ENCODE peak calls at places on chromosomes 12 and 14, in eight cellular contexts. G is K562, U is adrenal gland, E is sigmoid colon, Q is PC-9, O is mammary epithelial cell, W is ovary, I is endothelial cell of umbilical vein. J is an unnamed sample. For H3K4me1, the result is how much of the 10 kb centered on the place peaks cover.

GRCh38 chr12:49533331-49533730 is 5.5 kb upstream of the KCNH3 start:
- DNase-seq in W (no peak), Q (no peak), G (no peak), U (no peak), I (no peak), E (peak), O (no peak), J (no peak)

GRCh38 chr14:105889666-105890473 is 363.5 kb downstream of the TMEM121 start:
- DNase-seq in E (peak), Q (no peak), O (no peak), I (no peak), U (no peak), G (peak), W (peak), J (no peak)

GRCh38 chr12:55659486-55660385 is 23.0 kb downstream of the OR10P1 start:
- DNase-seq in G (no peak), O (no peak), W (peak), I (peak), U (peak), Q (peak), E (peak), J (peak)

GRCh38 chr12:31023271-31023724 is 50.4 kb upstream of the DDX11 start:
- DNase-seq in O (no peak), U (no peak), Q (no peak), I (no peak), G (no peak), W (no peak), E (peak), J (no peak)

GRCh38 chr12:95607642-95608041 is 56.4 kb upstream of the USP44 start:
- DNase-seq in E (no peak), O (no peak), Q (no peak), W (no peak), U (no peak), G (no peak), I (peak), J (no peak)

GRCh38 chr12:131114942-131115584 is 161.4 kb downstream of the ADGRD1 start:
- DNase-seq in U (no peak), E (peak), I (no peak), Q (no peak), W (no peak), G (no peak), O (no peak), J (no peak)

GRCh38 chr14:22218729-22219128 is 370.3 kb downstream of the DAD1 start:
- DNase-seq in G (no peak), I (no peak), O (no peak), W (no peak), E (no peak), Q (no peak), U (no peak), J (no peak)

GRCh38 chr12:10847701-10848100 is 1.6 kb downstream of the PRR4 start:
- DNase-seq in O (no peak), W (no peak), Q (no peak), I (no peak), E (no peak), G (no peak), U (no peak), J (no peak)

GRCh38 chr12:42568952-42569916 is 20.3 kb downstream of the PRICKLE1 start:
- DNase-seq in G (no peak), E (no peak), I (peak), W (no peak), U (no peak), Q (no peak), O (peak), J (peak)

GRCh38 chr12:22287776-22288621 is 46.5 kb downstream of the ST8SIA1 start:
- DNase-seq in W (no peak), U (no peak), E (no peak), G (no peak), O (peak), I (peak), Q (no peak), J (no peak)

GRCh38 chr12:109714141-109714912 is 702 bp downstream of the FAM222A start:
- DNase-seq in U (peak), Q (peak), E (peak), W (peak), G (peak), I (peak), O (peak), J (peak)
- TF ChIP-seq CTCF in U (peak), Q (peak), E (no peak), W (peak), G (peak), I (peak), O (no peak), J (no peak)

DNA sequence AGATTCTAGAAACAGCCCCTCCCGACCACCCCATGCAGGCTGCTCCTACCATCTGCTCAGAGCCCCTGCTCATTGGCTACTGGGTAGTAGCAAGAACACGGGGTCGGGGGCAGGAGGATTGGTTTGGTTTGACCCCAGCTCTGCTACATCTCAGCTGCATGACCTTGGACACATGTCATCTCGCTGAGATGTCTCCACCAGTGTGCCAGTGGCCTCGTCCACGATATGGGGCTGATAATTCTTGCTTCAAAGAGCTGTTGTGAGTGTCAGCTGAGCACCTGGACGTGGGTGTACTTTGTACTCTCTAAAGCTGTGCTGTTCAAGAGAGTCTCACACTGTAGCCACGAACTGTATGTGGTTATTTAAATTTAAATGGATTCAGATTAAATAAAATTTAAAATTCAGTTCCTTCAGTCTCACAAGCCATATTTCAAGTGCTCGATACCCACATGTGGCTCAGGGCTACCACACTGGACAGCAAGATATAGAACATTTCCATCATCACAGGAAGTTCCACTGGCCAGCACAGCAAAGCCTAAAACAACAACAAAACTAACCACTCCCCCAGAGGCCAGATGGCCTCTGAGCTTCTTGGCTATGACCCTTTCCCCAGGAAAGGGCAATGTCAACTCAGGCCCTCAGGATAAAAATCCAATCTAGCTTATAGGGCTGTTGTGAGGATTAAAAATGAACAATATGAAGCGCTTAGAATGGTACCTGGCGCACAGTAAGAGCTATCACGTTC is 18.6 kb downstream of the LTBP2 start:
- DNase-seq in G (no peak), O (no peak), I (peak), E (no peak), W (no peak), U (no peak), Q (no peak), J (no peak)
- H3K4me1 ChIP-seq in G (under half), O (under half), I (under half), E (under half), W (half or more), U (under half), Q (under half), J (under half)

DNA sequence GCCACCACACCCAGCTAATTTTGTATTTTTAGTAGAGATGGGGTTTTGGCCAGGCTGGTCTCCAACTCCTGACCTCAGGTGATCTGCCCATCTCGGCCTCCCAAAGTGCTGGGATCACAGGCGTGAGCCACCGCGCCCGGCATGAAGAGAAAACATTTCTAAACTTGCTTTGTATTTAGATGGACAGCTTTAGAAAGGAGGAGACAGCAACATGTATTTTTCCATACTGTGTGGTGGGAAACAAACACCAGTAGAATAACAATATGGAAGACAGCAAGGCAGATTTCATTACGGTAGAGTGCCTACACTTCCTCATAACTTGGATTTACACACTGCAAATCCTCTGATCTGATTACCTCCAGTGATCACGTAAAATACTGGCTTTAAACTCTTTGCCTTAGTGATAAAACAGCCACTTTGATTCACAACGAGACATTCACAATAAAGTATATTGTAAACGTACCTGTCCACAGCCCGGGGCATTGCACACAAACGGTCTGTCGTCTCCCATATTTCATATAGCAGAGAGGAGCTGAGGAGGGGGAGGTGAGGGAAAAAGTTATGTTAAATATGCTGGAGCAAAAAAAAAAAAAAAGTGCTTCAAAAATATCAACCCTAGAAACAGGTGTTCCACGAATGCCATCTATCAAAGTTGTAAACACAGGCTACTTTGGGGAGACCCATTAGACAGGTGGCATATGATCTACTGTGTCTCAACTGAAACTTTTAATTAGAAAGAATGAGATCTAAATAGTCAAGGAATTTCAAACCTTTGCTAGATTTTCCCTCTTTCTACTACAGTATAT is 25.5 kb downstream of the ATF7 start:
- DNase-seq in I (no peak), Q (no peak), E (no peak), G (no peak), O (no peak), W (no peak), U (no peak), J (no peak)
- H3K27ac ChIP-seq in I (no peak), Q (no peak), E (peak), G (no peak), O (no peak), W (peak), U (no peak), J (no peak)

GRCh38 chr14:93736378-93737014 is 51.8 kb downstream of the PRIMA1 start:
- DNase-seq in U (no peak), G (peak), W (no peak), O (no peak), Q (no peak), I (no peak), E (no peak), J (peak)
- TF ChIP-seq CTCF in U (no peak), G (no peak), W (no peak), O (no peak), Q (peak), I (no peak), E (no peak), J (no peak)

DNA sequence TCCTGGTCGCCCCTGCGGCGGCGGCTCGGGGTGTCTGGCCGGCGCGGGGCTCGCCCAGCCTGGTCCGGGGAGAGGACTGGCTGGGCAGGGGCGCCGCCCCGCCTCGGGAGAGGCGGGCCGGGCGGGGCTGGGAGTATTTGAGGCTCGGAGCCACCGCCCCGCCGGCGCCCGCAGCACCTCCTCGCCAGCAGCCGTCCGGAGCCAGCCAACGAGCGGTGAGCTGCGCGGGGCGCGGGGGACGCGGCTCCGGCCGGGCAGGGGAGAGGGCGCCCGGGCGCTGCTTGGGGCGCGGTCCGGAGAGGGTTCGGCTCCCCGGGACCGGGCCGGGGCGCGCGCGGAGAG is at the start of gene LGALS3:
- DNase-seq in E (peak), W (peak), Q (peak), U (peak), O (peak), I (peak), G (peak), J (peak)
- H3K4me1 ChIP-seq in E (under half), W (under half), Q (half or more), U (under half), O (under half), I (under half), G (under half), J (under half)

GRCh38 chr12:29782821-29783772 is 645 bp downstream of the TMTC1 start:
- DNase-seq in E (peak), I (peak), G (no peak), U (peak), O (peak), W (peak), Q (no peak), J (peak)

GRCh38 chr12:29780084-29780483 is 3.7 kb downstream of the TMTC1 start:
- DNase-seq in O (no peak), I (no peak), U (no peak), W (no peak), G (no peak), E (no peak), Q (no peak), J (no peak)

GRCh38 chr12:29781176-29781575 is 2.6 kb downstream of the TMTC1 start:
- DNase-seq in U (no peak), E (no peak), W (no peak), O (no peak), Q (no peak), I (no peak), G (no peak), J (no peak)

GRCh38 chr12:29782285-29782820 is 1.4 kb downstream of the TMTC1 start:
- DNase-seq in O (peak), U (no peak), Q (no peak), G (no peak), I (peak), E (no peak), W (no peak), J (peak)

GRCh38 chr12:29781705-29782266 is 2.0 kb downstream of the TMTC1 start:
- DNase-seq in O (no peak), U (no peak), W (no peak), G (no peak), Q (no peak), I (no peak), E (no peak), J (no peak)
- H3K27ac ChIP-seq in O (peak), U (no peak), W (peak), G (no peak), Q (peak), I (no peak), E (peak), J (no peak)

GRCh38 chr12:14454098-14454907 is 88.8 kb downstream of the ATF7IP start:
- DNase-seq in E (no peak), I (peak), G (peak), O (peak), Q (peak), U (no peak), W (no peak), J (peak)
- TF ChIP-seq CTCF in E (no peak), I (peak), G (peak), O (peak), Q (peak), U (peak), W (no peak), J (peak)

DNA sequence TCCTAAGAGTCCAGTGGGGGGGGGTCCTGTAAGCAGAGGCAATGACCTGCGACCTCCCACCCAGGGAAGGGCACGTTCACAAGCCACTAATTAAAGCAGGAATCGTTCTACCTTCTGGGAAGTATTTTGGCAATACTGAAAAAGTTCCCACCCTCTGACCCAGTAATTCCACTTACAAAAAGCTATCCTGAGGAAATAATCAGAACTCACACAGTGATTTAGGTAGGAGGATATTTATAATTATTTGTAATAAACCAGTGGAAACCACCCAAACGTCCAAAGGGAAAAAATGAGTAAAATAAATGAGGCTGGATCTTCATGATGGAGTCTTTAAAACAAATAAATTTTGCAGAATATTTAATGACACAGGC is 54.7 kb downstream of the SSH1 start:
- DNase-seq in Q (no peak), E (no peak), U (no peak), O (no peak), G (no peak), I (peak), W (no peak), J (peak)
- H3K4me1 ChIP-seq in Q (under half), E (half or more), U (under half), O (under half), G (under half), I (under half), W (under half), J (half or more)

GRCh38 chr12:3257411-3257810 is 180.2 kb downstream of the TSPAN9 start:
- DNase-seq in O (no peak), I (no peak), G (no peak), W (no peak), U (no peak), E (no peak), Q (peak), J (no peak)
- H3K27ac ChIP-seq in O (no peak), I (no peak), G (no peak), W (no peak), U (no peak), E (no peak), Q (no peak), J (peak)

DNA sequence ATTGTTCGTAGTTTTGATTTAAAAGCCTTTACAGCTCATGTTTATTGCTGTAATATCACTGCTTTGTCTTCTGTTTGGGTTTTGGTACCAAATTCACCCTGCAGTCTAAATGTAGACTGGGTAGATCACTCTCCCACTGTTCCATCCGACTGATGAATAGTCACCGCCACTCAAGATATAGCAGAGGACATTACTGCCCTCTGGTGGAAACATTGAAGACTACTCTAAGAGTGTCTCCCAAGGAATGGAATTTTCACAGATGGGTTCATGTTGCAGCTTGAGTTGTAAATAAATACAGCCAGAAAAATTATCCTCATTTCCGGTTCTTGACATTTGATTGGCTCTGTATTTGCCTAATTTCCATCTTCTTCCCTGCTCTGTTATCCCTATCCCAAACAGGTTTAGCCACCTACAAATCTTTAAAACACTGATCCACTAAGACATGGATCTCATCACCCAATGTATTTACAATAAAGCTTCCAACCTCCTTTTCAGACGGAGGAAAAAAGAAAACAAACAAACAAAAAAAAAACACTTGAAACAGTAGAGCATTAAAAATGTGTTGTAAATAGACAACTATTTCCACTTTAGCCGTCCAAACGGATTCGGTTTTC is 198.3 kb upstream of the CPNE8 start:
- DNase-seq in E (no peak), O (peak), I (peak), U (peak), Q (peak), G (peak), W (no peak), J (peak)
- TF ChIP-seq CTCF in E (peak), O (peak), I (peak), U (peak), Q (peak), G (peak), W (peak), J (peak)

J was measured in cardiac muscle cell.